ENCODE peak calls at places on chromosomes 16 and 17, in four cellular contexts. J, X, H and E are unnamed samples.

GRCh38 chr17:17370711-17371110 is 67.5 kb downstream of the NT5M start:
- DNase-seq in J (no peak), X (no peak), H (no peak), E (no peak)

GRCh38 chr16:31347445-31347844 is 7.5 kb upstream of the ITGAX start:
- DNase-seq in H (no peak), J (no peak), X (no peak), E (no peak)

GRCh38 chr17:28189667-28190066 is 129.3 kb upstream of the TMEM97 start:
- DNase-seq in J (no peak), X (no peak), H (no peak), E (no peak)

GRCh38 chr16:25109643-25110042 is 1.9 kb upstream of the LCMT1 start:
- DNase-seq in H (no peak), X (no peak), J (no peak), E (no peak)

GRCh38 chr16:49472598-49472997 is 99.0 kb downstream of the C16orf78 start:
- DNase-seq in X (no peak), J (no peak), H (no peak), E (peak; percentile 54)

GRCh38 chr16:66357523-66357928 is 9.0 kb upstream of the CDH5 start:
- DNase-seq in X (peak; percentile 29), J (no peak), H (no peak), E (peak; percentile 54)

GRCh38 chr17:49992191-49992932 is 2.7 kb downstream of the DLX3 start:
- DNase-seq in X (no peak), J (no peak), H (no peak), E (no peak)

GRCh38 chr17:38667099-38667786 is 7.5 kb downstream of the EPOP start:
- DNase-seq in H (peak; percentile 29), J (no peak), X (peak; percentile 57), E (peak; percentile 46)

GRCh38 chr17:45700171-45701090 is 83.7 kb upstream of the CRHR1 start:
- DNase-seq in H (no peak), J (no peak), X (no peak), E (no peak)

GRCh38 chr16:59971264-59971663 is 1237.1 kb upstream of the GOT2 start:
- DNase-seq in X (no peak), J (no peak), H (no peak), E (no peak)

GRCh38 chr17:74386397-74386796 is 19.1 kb downstream of the GPR142 start:
- DNase-seq in X (no peak), J (no peak), H (no peak), E (no peak)

GRCh38 chr16:12985516-12985915 is 84.1 kb downstream of the SHISA9 start:
- DNase-seq in H (no peak), X (no peak), J (no peak), E (no peak)

GRCh38 chr17:50721194-50722010 is 2.0 kb downstream of the LUC7L3 start:
- DNase-seq in J (no peak), H (peak; percentile 37), X (peak; percentile 44), E (no peak)

GRCh38 chr16:2364638-2365210 is 24.2 kb upstream of the ABCA3 start:
- DNase-seq in H (no peak), X (no peak), J (no peak), E (peak; percentile 31)

GRCh38 chr16:53754938-53755910 is 51.3 kb downstream of the FTO start:
- DNase-seq in J (no peak), H (no peak), X (no peak), E (no peak)

GRCh38 chr17:19579867-19580565 is 46.4 kb downstream of the SLC47A1 start:
- DNase-seq in H (no peak), X (no peak), J (no peak), E (no peak)

GRCh38 chr16:58451945-58452401 is 48.0 kb upstream of the NDRG4 start:
- DNase-seq in H (no peak), J (no peak), X (no peak), E (peak; percentile 26)

GRCh38 chr17:40556884-40557414 is 8.3 kb downstream of the CCR7 start:
- DNase-seq in H (no peak), J (no peak), X (no peak), E (no peak)

GRCh38 chr17:80956321-80957190 is 35.1 kb upstream of the CHMP6 start:
- DNase-seq in H (no peak), J (no peak), X (no peak), E (no peak)

GRCh38 chr17:73166731-73167581 is 2.1 kb downstream of the SSTR2 start:
- DNase-seq in J (no peak), X (no peak), H (no peak), E (no peak)

GRCh38 chr17:64133546-64134215 is 3.7 kb upstream of the ERN1 start:
- DNase-seq in H (peak; percentile 51), J (no peak), X (peak; percentile 43), E (peak; percentile 46)

GRCh38 chr17:75266315-75267145 is 4.5 kb downstream of the MIF4GD start:
- DNase-seq in H (no peak), J (no peak), X (no peak), E (no peak)

GRCh38 chr16:55734665-55735064 is 78.9 kb downstream of the SLC6A2 start:
- DNase-seq in J (no peak), X (no peak), H (no peak), E (no peak)

GRCh38 chr17:36034127-36034526 is 16.4 kb upstream of the CCL23 start:
- DNase-seq in X (no peak), H (no peak), J (no peak), E (no peak)

GRCh38 chr17:27976331-27976730 is 66.1 kb upstream of the NLK start:
- DNase-seq in J (no peak), X (no peak), H (no peak), E (no peak)

GRCh38 chr17:78197147-78197830 is 10.1 kb downstream of the AFMID start:
- DNase-seq in X (no peak), H (no peak), J (no peak), E (peak; percentile 48)

GRCh38 chr16:75494696-75495601 is at the start of gene CHST6:
- DNase-seq in J (no peak), H (no peak), X (peak; percentile 17), E (no peak)

GRCh38 chr16:81832801-81833547 is 53.9 kb downstream of the PLCG2 start:
- DNase-seq in J (no peak), X (no peak), H (no peak), E (no peak)